ENCODE peak calls at places on chromosomes 2 and 18, in nine cellular contexts. R is sigmoid colon, A is mammary epithelial cell, U is H9, Y is body of pancreas, O is GM23248, E is aorta, V is fibroblast of lung, X is ovary. L is an unnamed sample.
A peak's percentile ranks its signal among the peaks of the same experiment; 100 is the strongest.

GRCh38 chr2:11073251-11073650 is 82.0 kb upstream of the SLC66A3 start:
- DNase-seq in R (no peak), A (no peak), U (peak; percentile 87), Y (peak; percentile 37), O (peak; percentile 48), E (no peak), V (no peak), X (peak; percentile 54), L (no peak)

GRCh38 chr18:3525870-3526420 is 76.0 kb downstream of the TGIF1 start:
- DNase-seq in R (no peak), A (no peak), U (no peak), Y (no peak), O (no peak), E (no peak), V (peak; percentile 72), X (no peak), L (peak; percentile 28)

GRCh38 chr2:46859482-46859881 is 56.1 kb downstream of the MCFD2 start:
- DNase-seq in R (no peak), A (no peak), U (no peak), Y (no peak), O (no peak), E (no peak), V (no peak), X (no peak), L (no peak)

GRCh38 chr18:45652703-45653490 is 37.6 kb downstream of the SLC14A2 start:
- DNase-seq in R (no peak), A (peak; percentile 50), U (no peak), Y (no peak), O (peak; percentile 40), E (no peak), V (peak; percentile 62), X (no peak), L (no peak)

GRCh38 chr2:220334210-220334609 is 706.8 kb downstream of the SLC4A3 start:
- DNase-seq in R (no peak), A (peak; percentile 86), U (no peak), Y (no peak), O (peak; percentile 22), E (no peak), V (peak; percentile 63), X (no peak), L (no peak)

GRCh38 chr2:230172852-230173251 is 46.9 kb downstream of the SP110 start:
- DNase-seq in R (no peak), A (no peak), U (no peak), Y (no peak), O (no peak), E (no peak), V (no peak), X (no peak), L (no peak)

GRCh38 chr2:142445542-142445941 is 314.7 kb upstream of the LRP1B start:
- DNase-seq in R (no peak), A (no peak), U (no peak), Y (no peak), O (no peak), E (no peak), V (no peak), X (no peak), L (no peak)

GRCh38 chr2:39128919-39129391 is 8.1 kb upstream of the SOS1 start:
- DNase-seq in R (no peak), A (peak; percentile 70), U (no peak), Y (no peak), O (peak; percentile 20), E (no peak), V (no peak), X (no peak), L (no peak)

GRCh38 chr2:240208631-240209211 is 68.3 kb upstream of the OTOS start:
- DNase-seq in R (peak; percentile 25), A (no peak), U (no peak), Y (no peak), O (no peak), E (peak; percentile 26), V (no peak), X (no peak), L (no peak)

GRCh38 chr2:226797989-226798421 is 1.6 kb downstream of the IRS1 start:
- DNase-seq in R (peak; percentile 73), A (no peak), U (no peak), Y (no peak), O (peak; percentile 72), E (peak; percentile 52), V (no peak), X (peak; percentile 52), L (no peak)

GRCh38 chr2:226797289-226797988 is 2.2 kb downstream of the IRS1 start:
- DNase-seq in R (peak; percentile 87), A (no peak), U (peak; percentile 38), Y (peak; percentile 19), O (peak; percentile 86), E (peak; percentile 49), V (no peak), X (peak; percentile 69), L (no peak)

GRCh38 chr2:226796012-226796839 is 3.4 kb downstream of the IRS1 start:
- DNase-seq in R (peak; percentile 69), A (no peak), U (no peak), Y (peak; percentile 18), O (peak; percentile 58), E (no peak), V (no peak), X (peak; percentile 48), L (no peak)

GRCh38 chr2:226795281-226796011 is 4.2 kb downstream of the IRS1 start:
- DNase-seq in R (peak; percentile 77), A (peak; percentile 48), U (no peak), Y (peak; percentile 30), O (peak; percentile 77), E (peak; percentile 45), V (peak; percentile 33), X (peak; percentile 48), L (no peak)

DNA sequence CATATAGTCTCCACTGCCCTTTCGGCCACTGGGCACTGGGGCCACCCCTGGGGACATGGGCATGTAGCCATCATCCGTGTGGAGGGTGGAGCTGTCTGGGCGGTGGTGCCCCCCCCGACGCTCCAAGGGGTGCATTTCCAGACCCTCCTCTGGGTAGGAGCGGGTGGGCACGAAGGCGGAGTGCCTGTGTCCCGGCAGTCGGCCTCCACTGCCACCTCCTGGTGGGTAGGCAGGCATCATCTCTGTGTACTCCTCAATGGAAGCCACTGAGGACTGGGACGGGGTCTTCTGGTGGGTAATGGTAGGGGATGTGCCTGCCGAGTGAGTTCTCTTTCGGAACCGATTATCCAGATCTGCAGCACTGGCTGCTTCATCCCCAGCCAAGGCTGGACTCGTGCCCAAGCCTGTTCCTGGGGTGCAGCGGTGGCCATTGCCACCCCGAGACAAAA is 2.8 kb downstream of the IRS1 start:
- DNase-seq in R (peak; percentile 86), A (no peak), U (peak; percentile 33), Y (peak; percentile 38), O (peak; percentile 79), E (peak; percentile 44), V (no peak), X (peak; percentile 74), L (no peak)
- H3K27ac ChIP-seq in R (peak overlapping the region; percentile 95), A (peak overlapping the region; percentile 39), U (no peak overlapping the region), Y (no peak overlapping the region), O (peak overlapping the region; percentile 61), E (no peak overlapping the region), V (peak overlapping the region; percentile 88), X (peak overlapping the region; percentile 96), L (no peak overlapping the region)

DNA sequence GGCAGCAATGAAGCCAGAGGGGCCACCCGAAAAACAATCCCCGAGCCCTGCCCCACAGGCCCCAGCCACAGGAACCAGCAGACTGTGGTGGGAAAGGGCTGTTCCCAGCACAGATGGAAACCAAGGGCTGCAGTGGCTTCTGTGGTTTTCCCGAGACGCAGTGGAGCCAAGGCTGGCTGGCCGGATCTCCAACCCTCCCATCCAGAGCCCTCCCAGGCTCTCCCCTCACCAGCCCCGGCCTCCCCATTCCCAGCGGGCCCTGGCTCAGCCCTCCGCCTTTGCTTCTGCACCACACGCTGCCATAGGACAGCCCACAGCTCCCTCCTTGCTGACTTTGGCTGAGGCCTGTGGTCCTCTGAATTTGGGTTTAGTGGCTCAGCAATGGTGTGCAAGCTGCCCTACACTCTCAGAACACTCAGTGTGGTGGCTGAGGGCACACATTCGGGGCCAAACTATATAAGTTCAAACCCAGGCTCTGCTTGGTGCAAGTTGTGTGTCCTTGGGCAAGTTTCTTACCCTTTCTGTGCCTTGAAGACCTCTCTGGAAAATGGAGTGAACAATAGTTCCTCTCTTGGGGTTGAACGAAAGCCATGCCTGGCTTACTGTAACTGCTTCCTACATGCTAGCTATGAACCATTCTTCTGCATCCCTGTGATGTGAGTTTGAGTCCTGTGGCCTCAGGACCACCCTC is 200.1 kb downstream of the SMAD7 start:
- DNase-seq in R (no peak), A (no peak), U (no peak), Y (no peak), O (peak; percentile 57), E (peak; percentile 88), V (peak; percentile 76), X (no peak), L (no peak)
- H3K27ac ChIP-seq in R (peak overlapping the region; percentile 62), A (no peak overlapping the region), U (no peak overlapping the region), Y (no peak overlapping the region), O (peak overlapping the region; percentile 93), E (peak overlapping the region; percentile 3), V (peak overlapping the region; percentile 41), X (no peak overlapping the region), L (no peak overlapping the region)

GRCh38 chr18:9146224-9146623 is 9.6 kb downstream of the ANKRD12 start:
- DNase-seq in R (no peak), A (no peak), U (no peak), Y (no peak), O (no peak), E (no peak), V (no peak), X (no peak), L (no peak)
- H3K27ac ChIP-seq in R (peak overlapping the region; percentile 42), A (no peak overlapping the region), U (no peak overlapping the region), Y (no peak overlapping the region), O (no peak overlapping the region), E (no peak overlapping the region), V (peak overlapping the region; percentile 10), X (no peak overlapping the region), L (no peak overlapping the region)

GRCh38 chr2:160494243-160494642 is 636 bp upstream of the RBMS1 start:
- DNase-seq in R (no peak), A (peak; percentile 22), U (no peak), Y (no peak), O (peak; percentile 43), E (no peak), V (peak; percentile 12), X (peak; percentile 43), L (peak; percentile 30)
- H3K27ac ChIP-seq in R (peak overlapping the region; percentile 95), A (peak overlapping the region; percentile 35), U (no peak overlapping the region), Y (no peak overlapping the region), O (peak overlapping the region; percentile 96), E (no peak overlapping the region), V (peak overlapping the region; percentile 18), X (no peak overlapping the region), L (peak overlapping the region; percentile 62)

GRCh38 chr2:45510701-45511420 is 100.2 kb downstream of the SRBD1 start:
- DNase-seq in R (no peak), A (no peak), U (no peak), Y (no peak), O (no peak), E (no peak), V (no peak), X (no peak), L (no peak)
- H3K27ac ChIP-seq in R (no peak overlapping the region), A (no peak overlapping the region), U (no peak overlapping the region), Y (no peak overlapping the region), O (no peak overlapping the region), E (no peak overlapping the region), V (no peak overlapping the region), X (no peak overlapping the region), L (no peak overlapping the region)

L was measured in caudate nucleus.